ENCODE peak calls at places on chromosomes 2 and 18, in six cellular contexts. One of them, this sample, is unnamed.

GRCh38 chr2:20198796-20199361 is 26.1 kb downstream of the SDC1 start:
- DNase-seq in head of caudate nucleus: no peak
- DNase-seq in tibial artery: no peak
- DNase-seq in fibroblast of the conjunctiva: no peak
- DNase-seq in NAMALWA: no peak
- DNase-seq in cardiac fibroblast: no peak
- DNase-seq in this sample: no peak

GRCh38 chr2:58130238-58130637 is 83.6 kb downstream of the VRK2 start:
- DNase-seq in tibial artery: no peak
- DNase-seq in cardiac fibroblast: no peak
- DNase-seq in fibroblast of the conjunctiva: no peak
- DNase-seq in head of caudate nucleus: no peak
- DNase-seq in NAMALWA: no peak
- DNase-seq in this sample: no peak

GRCh38 chr2:205872716-205873115 is 190.4 kb downstream of the NRP2 start:
- DNase-seq in tibial artery: no peak
- DNase-seq in head of caudate nucleus: no peak
- DNase-seq in cardiac fibroblast: no peak
- DNase-seq in fibroblast of the conjunctiva: no peak
- DNase-seq in NAMALWA: no peak
- DNase-seq in this sample: no peak

GRCh38 chr18:24209558-24209957 is 70.7 kb downstream of the CABYR start:
- DNase-seq in tibial artery: no peak
- DNase-seq in head of caudate nucleus: no peak
- DNase-seq in fibroblast of the conjunctiva: no peak
- DNase-seq in NAMALWA: no peak
- DNase-seq in cardiac fibroblast: no peak
- DNase-seq in this sample: no peak

GRCh38 chr2:136127356-136127755 is 9.4 kb upstream of the CXCR4 start:
- DNase-seq in NAMALWA: no peak
- DNase-seq in cardiac fibroblast: no peak
- DNase-seq in head of caudate nucleus: no peak
- DNase-seq in tibial artery: no peak
- DNase-seq in fibroblast of the conjunctiva: no peak
- DNase-seq in this sample: no peak

GRCh38 chr2:113342650-113343049 is 63.9 kb upstream of the PAX8 start:
- DNase-seq in NAMALWA: no peak
- DNase-seq in tibial artery: peak
- DNase-seq in head of caudate nucleus: peak
- DNase-seq in fibroblast of the conjunctiva: no peak
- DNase-seq in cardiac fibroblast: no peak
- DNase-seq in this sample: no peak

GRCh38 chr2:64654063-64654811 is 524 bp upstream of the SERTAD2 start:
- DNase-seq in cardiac fibroblast: peak
- DNase-seq in tibial artery: peak
- DNase-seq in fibroblast of the conjunctiva: peak
- DNase-seq in head of caudate nucleus: peak
- DNase-seq in NAMALWA: peak
- DNase-seq in this sample: peak

GRCh38 chr2:127721978-127722355 is 20.7 kb downstream of the SFT2D3 start:
- DNase-seq in cardiac fibroblast: no peak
- DNase-seq in tibial artery: no peak
- DNase-seq in NAMALWA: no peak
- DNase-seq in fibroblast of the conjunctiva: no peak
- DNase-seq in head of caudate nucleus: no peak
- DNase-seq in this sample: no peak

This sample was measured in posterior cingulate gyrus.